ENCODE peak calls at places on chromosomes 16 and 17, in ten cellular contexts. One of them, this sample, is unnamed.

GRCh38 chr17:55601874-55602364 is 90.7 kb upstream of the SMIM36 start:
- DNase-seq in HCT116: peak; percentile 41
- DNase-seq in sigmoid colon: no peak
- DNase-seq in ovary: no peak
- DNase-seq in adrenal gland: no peak
- DNase-seq in IMR-90: peak; percentile 61
- DNase-seq in testis: peak; percentile 42
- DNase-seq in Peyer's patch: no peak
- DNase-seq in esophagus muscularis mucosa: no peak
- DNase-seq in uterus: no peak
- DNase-seq in this sample: no peak

GRCh38 chr17:33964344-33964979 is 290.6 kb upstream of the CCL2 start:
- DNase-seq in esophagus muscularis mucosa: no peak
- DNase-seq in adrenal gland: no peak
- DNase-seq in uterus: no peak
- DNase-seq in ovary: no peak
- DNase-seq in sigmoid colon: no peak
- DNase-seq in IMR-90: no peak
- DNase-seq in Peyer's patch: peak; percentile 17
- DNase-seq in testis: no peak
- DNase-seq in HCT116: no peak
- DNase-seq in this sample: no peak

GRCh38 chr17:47188266-47188665 is 829 bp downstream of the CDC27 start:
- DNase-seq in ovary: no peak
- DNase-seq in uterus: no peak
- DNase-seq in testis: no peak
- DNase-seq in IMR-90: peak; percentile 73
- DNase-seq in HCT116: no peak
- DNase-seq in sigmoid colon: no peak
- DNase-seq in adrenal gland: no peak
- DNase-seq in esophagus muscularis mucosa: no peak
- DNase-seq in Peyer's patch: no peak
- DNase-seq in this sample: no peak

GRCh38 chr16:22814330-22815105 is 556 bp downstream of the HS3ST2 start:
- DNase-seq in sigmoid colon: no peak
- DNase-seq in Peyer's patch: no peak
- DNase-seq in IMR-90: no peak
- DNase-seq in uterus: no peak
- DNase-seq in testis: peak; percentile 20
- DNase-seq in esophagus muscularis mucosa: no peak
- DNase-seq in ovary: no peak
- DNase-seq in adrenal gland: no peak
- DNase-seq in HCT116: no peak
- DNase-seq in this sample: no peak

GRCh38 chr17:80297996-80298560 is 37.4 kb downstream of the RNF213 start:
- DNase-seq in IMR-90: no peak
- DNase-seq in uterus: no peak
- DNase-seq in esophagus muscularis mucosa: no peak
- DNase-seq in ovary: no peak
- DNase-seq in Peyer's patch: no peak
- DNase-seq in sigmoid colon: no peak
- DNase-seq in testis: no peak
- DNase-seq in HCT116: no peak
- DNase-seq in adrenal gland: no peak
- DNase-seq in this sample: peak; percentile 82

GRCh38 chr16:11992594-11993524 is 16.3 kb downstream of the SNX29 start:
- DNase-seq in adrenal gland: no peak
- DNase-seq in Peyer's patch: no peak
- DNase-seq in IMR-90: no peak
- DNase-seq in ovary: no peak
- DNase-seq in uterus: no peak
- DNase-seq in esophagus muscularis mucosa: no peak
- DNase-seq in sigmoid colon: no peak
- DNase-seq in testis: no peak
- DNase-seq in HCT116: no peak
- DNase-seq in this sample: no peak

GRCh38 chr17:39627170-39627716 is 491 bp downstream of the PPP1R1B start:
- DNase-seq in HCT116: no peak
- DNase-seq in uterus: no peak
- DNase-seq in adrenal gland: no peak
- DNase-seq in sigmoid colon: no peak
- DNase-seq in Peyer's patch: no peak
- DNase-seq in testis: no peak
- DNase-seq in esophagus muscularis mucosa: no peak
- DNase-seq in ovary: no peak
- DNase-seq in IMR-90: no peak
- DNase-seq in this sample: no peak

GRCh38 chr17:77464988-77465357 is 324.2 kb downstream of the SEC14L1 start:
- DNase-seq in ovary: no peak
- DNase-seq in HCT116: no peak
- DNase-seq in sigmoid colon: no peak
- DNase-seq in adrenal gland: no peak
- DNase-seq in Peyer's patch: no peak
- DNase-seq in esophagus muscularis mucosa: no peak
- DNase-seq in IMR-90: no peak
- DNase-seq in testis: no peak
- DNase-seq in uterus: no peak
- DNase-seq in this sample: no peak

GRCh38 chr16:69169607-69170352 is 17.2 kb upstream of the SNTB2 start:
- DNase-seq in HCT116: no peak
- DNase-seq in Peyer's patch: no peak
- DNase-seq in IMR-90: no peak
- DNase-seq in ovary: no peak
- DNase-seq in uterus: no peak
- DNase-seq in esophagus muscularis mucosa: no peak
- DNase-seq in testis: no peak
- DNase-seq in sigmoid colon: peak; percentile 22
- DNase-seq in adrenal gland: no peak
- DNase-seq in this sample: no peak

GRCh38 chr16:53756329-53756996 is 52.5 kb downstream of the FTO start:
- DNase-seq in esophagus muscularis mucosa: no peak
- DNase-seq in ovary: no peak
- DNase-seq in sigmoid colon: no peak
- DNase-seq in Peyer's patch: no peak
- DNase-seq in HCT116: no peak
- DNase-seq in testis: no peak
- DNase-seq in uterus: no peak
- DNase-seq in adrenal gland: no peak
- DNase-seq in IMR-90: peak; percentile 36
- DNase-seq in this sample: no peak

DNA sequence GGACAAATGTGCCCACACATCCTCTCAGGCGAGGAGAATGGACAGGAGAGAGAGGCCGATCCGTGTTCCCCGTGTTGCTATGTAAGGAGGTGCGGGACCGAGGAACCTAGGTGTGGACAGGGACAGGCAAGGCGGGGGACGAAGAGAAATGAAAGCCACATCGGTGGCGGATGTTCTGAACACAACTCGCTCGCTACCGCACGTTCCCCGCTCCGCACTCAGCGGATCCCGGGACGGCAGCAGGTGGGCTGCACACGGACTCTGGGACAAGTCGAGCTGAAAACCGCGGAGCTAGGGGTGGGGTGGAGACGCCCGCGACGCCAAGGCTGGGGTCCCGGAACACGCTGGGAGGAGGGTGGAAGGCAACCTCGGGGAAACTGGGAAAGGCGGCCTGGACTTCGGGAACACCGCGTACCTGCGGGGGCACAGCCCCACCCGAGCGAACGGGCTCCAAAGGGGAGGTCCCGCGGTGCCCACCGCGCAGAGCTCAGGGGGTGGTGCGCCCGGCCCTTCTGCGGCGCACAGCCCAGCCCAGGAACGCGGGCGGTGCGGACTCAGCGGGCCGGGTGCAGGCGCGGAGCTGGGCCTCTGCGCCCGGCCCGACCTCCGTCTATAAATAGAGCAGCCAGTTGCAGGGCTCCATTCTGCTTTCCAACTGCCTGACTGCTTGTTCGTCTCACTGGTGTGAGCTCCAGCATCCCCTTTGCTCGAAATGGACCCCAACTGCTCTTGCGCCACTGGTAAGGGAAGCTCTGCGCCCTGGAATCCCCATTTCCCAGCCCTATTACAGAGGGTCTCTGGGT is at the start of gene MT1E:
- DNase-seq in IMR-90: peak; percentile 76
- DNase-seq in Peyer's patch: no peak
- DNase-seq in HCT116: peak; percentile 77
- DNase-seq in sigmoid colon: peak; percentile 95
- DNase-seq in ovary: peak; percentile 68
- DNase-seq in testis: peak; percentile 54
- DNase-seq in uterus: peak; percentile 75
- DNase-seq in esophagus muscularis mucosa: no peak
- DNase-seq in adrenal gland: peak; percentile 73
- DNase-seq in this sample: peak; percentile 50
- TF ChIP-seq POLR2A in IMR-90: peak; percentile 95
- TF ChIP-seq POLR2A in Peyer's patch: peak; percentile 70
- TF ChIP-seq POLR2A in HCT116: peak; percentile 98
- TF ChIP-seq POLR2A in sigmoid colon: peak; percentile 85
- TF ChIP-seq POLR2A in ovary: peak; percentile 59
- TF ChIP-seq POLR2A in testis: no peak
- TF ChIP-seq POLR2A in uterus: peak; percentile 35
- TF ChIP-seq POLR2A in esophagus muscularis mucosa: peak; percentile 92
- TF ChIP-seq POLR2A in adrenal gland: peak; percentile 95
- TF ChIP-seq POLR2A in this sample: peak; percentile 39

DNA sequence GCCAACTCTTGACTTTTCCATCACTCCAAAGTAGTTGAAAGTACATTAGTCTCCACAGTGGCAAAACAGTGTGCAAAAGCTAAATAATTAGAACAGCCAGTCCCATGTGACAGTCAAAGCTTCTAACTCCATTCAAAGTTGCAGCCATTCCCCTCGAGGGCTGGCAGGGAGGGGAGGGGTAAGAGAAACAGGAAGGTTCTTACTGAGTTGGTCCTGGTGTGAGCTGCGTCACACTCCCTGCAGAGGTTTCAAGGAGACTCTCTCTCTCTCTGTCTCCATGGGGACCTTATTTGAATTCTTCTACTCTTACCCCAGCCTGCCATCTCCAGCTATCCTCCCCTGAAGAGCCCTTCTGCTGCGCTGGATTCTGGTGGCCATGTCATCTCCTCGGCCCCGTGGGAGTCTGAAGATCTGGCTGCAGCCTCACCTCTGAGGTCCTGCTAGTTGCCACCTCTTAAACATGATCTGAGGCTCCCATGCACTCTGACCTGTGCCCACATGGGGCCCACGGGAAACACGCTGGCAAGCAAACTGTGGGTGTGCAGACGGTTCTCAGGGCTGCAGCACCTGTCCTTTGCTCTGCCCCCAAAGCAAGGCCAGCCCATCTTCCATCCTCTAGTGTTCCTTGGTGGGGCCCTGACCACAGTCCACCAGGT is 23.3 kb upstream of the STH start:
- DNase-seq in uterus: no peak
- DNase-seq in testis: no peak
- DNase-seq in esophagus muscularis mucosa: no peak
- DNase-seq in sigmoid colon: no peak
- DNase-seq in HCT116: no peak
- DNase-seq in Peyer's patch: no peak
- DNase-seq in adrenal gland: no peak
- DNase-seq in IMR-90: no peak
- DNase-seq in ovary: no peak
- DNase-seq in this sample: no peak
- H3K4me1 ChIP-seq in uterus: no peaks in the 10 kb centered on the region
- H3K4me1 ChIP-seq in testis: no peaks in the 10 kb centered on the region
- H3K4me1 ChIP-seq in esophagus muscularis mucosa: peaks cover 13% of the 10 kb centered on the region
- H3K4me1 ChIP-seq in sigmoid colon: peaks cover 12% of the 10 kb centered on the region
- H3K4me1 ChIP-seq in HCT116: no peaks in the 10 kb centered on the region
- H3K4me1 ChIP-seq in Peyer's patch: no peaks in the 10 kb centered on the region
- H3K4me1 ChIP-seq in adrenal gland: no peaks in the 10 kb centered on the region
- H3K4me1 ChIP-seq in IMR-90: no peaks in the 10 kb centered on the region
- H3K4me1 ChIP-seq in ovary: no peaks in the 10 kb centered on the region
- H3K4me1 ChIP-seq in this sample: peaks cover 8% of the 10 kb centered on the region

DNA sequence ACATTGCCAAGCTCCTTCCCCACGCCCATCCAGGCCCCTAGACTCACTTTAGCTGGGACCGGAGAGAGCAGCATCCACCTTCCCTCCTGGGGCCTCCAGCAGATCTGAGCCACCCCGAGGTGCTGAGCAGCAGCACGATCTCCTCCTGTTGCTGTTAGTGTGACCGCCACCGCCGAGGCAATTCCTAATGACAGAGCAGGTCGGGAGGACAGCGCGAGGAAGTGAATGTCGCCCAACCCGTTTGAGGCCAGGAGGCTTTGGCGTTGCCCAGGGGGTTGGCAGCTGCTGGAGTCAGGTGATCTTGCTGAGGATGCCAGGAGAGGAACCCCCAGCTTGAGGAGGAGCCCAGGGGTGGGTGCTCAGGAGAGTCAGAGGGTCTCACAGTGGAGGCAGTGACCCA is at the start of gene RNF222:
- DNase-seq in adrenal gland: no peak
- DNase-seq in uterus: no peak
- DNase-seq in Peyer's patch: no peak
- DNase-seq in HCT116: no peak
- DNase-seq in testis: peak; percentile 2
- DNase-seq in IMR-90: no peak
- DNase-seq in ovary: no peak
- DNase-seq in esophagus muscularis mucosa: no peak
- DNase-seq in sigmoid colon: no peak
- DNase-seq in this sample: no peak
- TF ChIP-seq POLR2A in adrenal gland: no peak
- TF ChIP-seq POLR2A in uterus: no peak
- TF ChIP-seq POLR2A in Peyer's patch: no peak
- TF ChIP-seq POLR2A in HCT116: no peak
- TF ChIP-seq POLR2A in testis: no peak
- TF ChIP-seq POLR2A in IMR-90: no peak
- TF ChIP-seq POLR2A in ovary: no peak
- TF ChIP-seq POLR2A in esophagus muscularis mucosa: no peak
- TF ChIP-seq POLR2A in sigmoid colon: no peak
- TF ChIP-seq POLR2A in this sample: peak; percentile 10

GRCh38 chr16:932831-933330 is 37.9 kb downstream of the LMF1 start:
- DNase-seq in ovary: no peak
- DNase-seq in sigmoid colon: no peak
- DNase-seq in Peyer's patch: no peak
- DNase-seq in testis: no peak
- DNase-seq in esophagus muscularis mucosa: no peak
- DNase-seq in adrenal gland: no peak
- DNase-seq in HCT116: no peak
- DNase-seq in uterus: no peak
- DNase-seq in IMR-90: no peak
- DNase-seq in this sample: no peak

GRCh38 chr16:933581-933980 is 37.2 kb downstream of the LMF1 start:
- DNase-seq in IMR-90: no peak
- DNase-seq in sigmoid colon: no peak
- DNase-seq in adrenal gland: no peak
- DNase-seq in uterus: no peak
- DNase-seq in HCT116: no peak
- DNase-seq in ovary: no peak
- DNase-seq in esophagus muscularis mucosa: no peak
- DNase-seq in Peyer's patch: no peak
- DNase-seq in testis: no peak
- DNase-seq in this sample: no peak

GRCh38 chr16:930511-930910 is 40.3 kb downstream of the LMF1 start:
- DNase-seq in Peyer's patch: no peak
- DNase-seq in testis: no peak
- DNase-seq in ovary: no peak
- DNase-seq in adrenal gland: no peak
- DNase-seq in HCT116: no peak
- DNase-seq in esophagus muscularis mucosa: no peak
- DNase-seq in sigmoid colon: no peak
- DNase-seq in uterus: no peak
- DNase-seq in IMR-90: no peak
- DNase-seq in this sample: no peak

GRCh38 chr16:931171-931570 is 39.6 kb downstream of the LMF1 start:
- DNase-seq in IMR-90: no peak
- DNase-seq in ovary: no peak
- DNase-seq in sigmoid colon: no peak
- DNase-seq in uterus: no peak
- DNase-seq in testis: no peak
- DNase-seq in Peyer's patch: no peak
- DNase-seq in adrenal gland: no peak
- DNase-seq in esophagus muscularis mucosa: no peak
- DNase-seq in HCT116: no peak
- DNase-seq in this sample: no peak

GRCh38 chr16:931651-932500 is 38.9 kb downstream of the LMF1 start:
- DNase-seq in IMR-90: no peak
- DNase-seq in sigmoid colon: no peak
- DNase-seq in uterus: no peak
- DNase-seq in HCT116: no peak
- DNase-seq in esophagus muscularis mucosa: no peak
- DNase-seq in ovary: no peak
- DNase-seq in Peyer's patch: no peak
- DNase-seq in testis: no peak
- DNase-seq in adrenal gland: no peak
- DNase-seq in this sample: no peak
- H3K4me1 ChIP-seq in IMR-90: no peaks in the 10 kb centered on the region
- H3K4me1 ChIP-seq in sigmoid colon: no peaks in the 10 kb centered on the region
- H3K4me1 ChIP-seq in uterus: no peaks in the 10 kb centered on the region
- H3K4me1 ChIP-seq in HCT116: no peaks in the 10 kb centered on the region
- H3K4me1 ChIP-seq in esophagus muscularis mucosa: no peaks in the 10 kb centered on the region
- H3K4me1 ChIP-seq in ovary: no peaks in the 10 kb centered on the region
- H3K4me1 ChIP-seq in Peyer's patch: no peaks in the 10 kb centered on the region
- H3K4me1 ChIP-seq in testis: no peaks in the 10 kb centered on the region
- H3K4me1 ChIP-seq in adrenal gland: no peaks in the 10 kb centered on the region
- H3K4me1 ChIP-seq in this sample: no peaks in the 10 kb centered on the region